ENCODE peak calls at places on chromosomes 2 and 18, in four cellular contexts. E, X, S and W are unnamed samples.

GRCh38 chr18:67199993-67200617 is 316.4 kb downstream of the DSEL start:
- DNase-seq in E (no peak), S (peak), X (no peak), W (no peak)

GRCh38 chr2:234147335-234147861 is 96.9 kb downstream of the SPP2 start:
- DNase-seq in S (no peak), E (no peak), X (no peak), W (no peak)

GRCh38 chr2:206482123-206482522 is 38.8 kb downstream of the ADAM23 start:
- DNase-seq in X (no peak), S (peak), E (no peak), W (no peak)

GRCh38 chr2:189086710-189087109 is 92.9 kb downstream of the COL5A2 start:
- DNase-seq in X (no peak), E (no peak), S (no peak), W (no peak)

GRCh38 chr2:234559609-234560008 is 62.7 kb upstream of the ARL4C start:
- DNase-seq in E (no peak), X (no peak), S (peak), W (no peak)

GRCh38 chr18:78238404-78239089 is 741.1 kb upstream of the SALL3 start:
- DNase-seq in S (no peak), X (no peak), E (no peak), W (no peak)

GRCh38 chr2:226800941-226801784 is 1.5 kb upstream of the IRS1 start:
- DNase-seq in E (peak), X (peak), S (peak), W (peak)

GRCh38 chr2:159875083-159875482 is 77.1 kb upstream of the CD302 start:
- DNase-seq in E (no peak), X (no peak), S (no peak), W (no peak)

GRCh38 chr2:69964353-69964831 is 3.0 kb upstream of the ASPRV1 start:
- DNase-seq in E (no peak), X (peak), S (no peak), W (no peak)

GRCh38 chr2:95346236-95346737 is 49.1 kb downstream of the KCNIP3 start:
- DNase-seq in S (peak), X (peak), E (peak), W (no peak)

GRCh38 chr2:42480402-42480801 is 13.4 kb downstream of the KCNG3 start:
- DNase-seq in X (no peak), E (no peak), S (no peak), W (no peak)

GRCh38 chr2:2642906-2643890 is 312.1 kb upstream of the MYT1L start:
- DNase-seq in S (no peak), X (no peak), E (no peak), W (no peak)

GRCh38 chr2:20110876-20111275 is 59.4 kb upstream of the LAPTM4A start:
- DNase-seq in E (no peak), X (no peak), S (no peak), W (no peak)

GRCh38 chr18:77654302-77654701 is 404.7 kb downstream of the GALR1 start:
- DNase-seq in X (no peak), E (no peak), S (no peak), W (no peak)

GRCh38 chr2:148201075-148202004 is 180.4 kb downstream of the MBD5 start:
- DNase-seq in E (peak), X (no peak), S (peak), W (no peak)

GRCh38 chr2:8255448-8255800 is 426.4 kb upstream of the ID2 start:
- DNase-seq in X (no peak), S (no peak), E (no peak), W (no peak)

GRCh38 chr18:54023471-54023870 is 201.0 kb downstream of the MBD2 start:
- DNase-seq in E (no peak), S (no peak), X (no peak), W (no peak)

GRCh38 chr2:174688079-174688478 is 76.2 kb downstream of the CHRNA1 start:
- DNase-seq in S (peak), X (no peak), E (no peak), W (peak)

GRCh38 chr18:50937183-50937582 is 30.7 kb upstream of the ELAC1 start:
- DNase-seq in E (no peak), S (no peak), X (no peak), W (no peak)

GRCh38 chr2:145797692-145798091 is 1277.8 kb upstream of the ZEB2 start:
- DNase-seq in X (no peak), S (no peak), E (no peak), W (no peak)

GRCh38 chr2:38959938-38960608 is 70.4 kb downstream of the ARHGEF33 start:
- DNase-seq in X (peak), S (no peak), E (peak), W (peak)

GRCh38 chr2:15636972-15637785 is 45.5 kb downstream of the DDX1 start:
- DNase-seq in E (peak), X (peak), S (peak), W (peak)

GRCh38 chr2:199983534-199983933 is 28.2 kb downstream of the MAIP1 start:
- DNase-seq in S (no peak), X (no peak), E (no peak), W (no peak)

GRCh38 chr2:179422037-179422643 is 157.5 kb upstream of the SESTD1 start:
- DNase-seq in S (peak), E (peak), X (peak), W (peak)

GRCh38 chr2:34907812-34908211 is 1308.7 kb upstream of the FAM98A start:
- DNase-seq in X (no peak), S (no peak), E (no peak), W (no peak)

GRCh38 chr2:185179783-185180182 is 558.8 kb upstream of the FSIP2 start:
- DNase-seq in X (no peak), E (no peak), S (no peak), W (no peak)

GRCh38 chr2:240966457-240966905 is 31.9 kb upstream of the SNED1 start:
- DNase-seq in E (no peak), X (no peak), S (no peak), W (no peak)